ENCODE peak calls at places on chromosomes 6 and 20, in four cellular contexts. X, R, W and E are unnamed samples.

GRCh38 chr6:132495604-132496079 is 17.3 kb downstream of the STX7 start:
- DNase-seq in X (no peak), R (no peak), W (no peak), E (no peak)

GRCh38 chr20:36861625-36861874 is 14.4 kb upstream of the TLDC2 start:
- DNase-seq in X (no peak), R (peak), W (no peak), E (no peak)

GRCh38 chr20:11436113-11436890 is 481.4 kb upstream of the BTBD3 start:
- DNase-seq in X (no peak), R (no peak), W (no peak), E (no peak)

GRCh38 chr6:55827818-55828522 is 47.4 kb downstream of the BMP5 start:
- DNase-seq in X (no peak), R (no peak), W (no peak), E (no peak)

GRCh38 chr6:129844118-129844891 is 16.8 kb downstream of the TMEM244 start:
- DNase-seq in X (no peak), R (no peak), W (no peak), E (no peak)

GRCh38 chr6:83597511-83597910 is 85.2 kb downstream of the PRSS35 start:
- DNase-seq in X (no peak), R (no peak), W (no peak), E (no peak)

GRCh38 chr6:129183681-129184216 is 300.8 kb downstream of the LAMA2 start:
- DNase-seq in X (no peak), R (no peak), W (no peak), E (no peak)

GRCh38 chr6:12182676-12183075 is 107.5 kb upstream of the EDN1 start:
- DNase-seq in X (no peak), R (no peak), W (no peak), E (no peak)

GRCh38 chr6:145204258-145204766 is 531.0 kb downstream of the EPM2A start:
- DNase-seq in X (no peak), R (no peak), W (no peak), E (no peak)

GRCh38 chr6:55668625-55669024 is 89.6 kb upstream of the HMGCLL1 start:
- DNase-seq in X (no peak), R (no peak), W (no peak), E (no peak)

GRCh38 chr6:4084444-4085328 is 5.7 kb upstream of the FAM217A start:
- DNase-seq in X (no peak), R (no peak), W (no peak), E (no peak)

GRCh38 chr6:112560651-112561050 is 213.5 kb downstream of the RFPL4B start:
- DNase-seq in X (no peak), R (no peak), W (no peak), E (no peak)

GRCh38 chr20:19288636-19289035 is 76.2 kb downstream of the SLC24A3 start:
- DNase-seq in X (no peak), R (no peak), W (no peak), E (no peak)

GRCh38 chr20:41617059-41617921 is 887 bp downstream of the CHD6 start:
- DNase-seq in X (peak), R (peak), W (peak), E (no peak)

GRCh38 chr20:63562461-63563185 is 8.7 kb downstream of the FNDC11 start:
- DNase-seq in X (no peak), R (no peak), W (no peak), E (no peak)

GRCh38 chr6:124699038-124699437 is 263.2 kb upstream of the RNF217 start:
- DNase-seq in X (no peak), R (no peak), W (no peak), E (no peak)

GRCh38 chr20:57693002-57693582 is 16.7 kb downstream of the PMEPA1 start:
- DNase-seq in X (no peak), R (no peak), W (no peak), E (no peak)

GRCh38 chr20:46688151-46689081 is 828 bp downstream of the TP53RK start:
- DNase-seq in X (no peak), R (peak), W (no peak), E (no peak)

GRCh38 chr20:46694484-46694883 is 5.2 kb upstream of the TP53RK start:
- DNase-seq in X (no peak), R (peak), W (no peak), E (no peak)

GRCh38 chr20:46690219-46691111 is 1.2 kb upstream of the TP53RK start:
- DNase-seq in X (no peak), R (peak), W (no peak), E (no peak)

GRCh38 chr20:46689082-46689753 is at the start of gene TP53RK:
- DNase-seq in X (peak), R (peak), W (peak), E (peak)

GRCh38 chr20:46689754-46690085 is 476 bp upstream of the TP53RK start:
- DNase-seq in X (no peak), R (no peak), W (peak), E (no peak)
- TF ChIP-seq POLR2A in X (no peak), R (no peak), W (peak), E (no peak)

GRCh38 chr20:5746064-5746463 is 4.1 kb upstream of the SHLD1 start:
- DNase-seq in X (no peak), R (no peak), W (no peak), E (no peak)

GRCh38 chr20:5751856-5752255 is 1.7 kb downstream of the SHLD1 start:
- DNase-seq in X (no peak), R (no peak), W (no peak), E (no peak)

GRCh38 chr20:5745416-5745968 is 4.7 kb upstream of the SHLD1 start:
- DNase-seq in X (no peak), R (no peak), W (no peak), E (no peak)

GRCh38 chr20:5748246-5748645 is 2.0 kb upstream of the SHLD1 start:
- DNase-seq in X (no peak), R (no peak), W (no peak), E (no peak)

DNA sequence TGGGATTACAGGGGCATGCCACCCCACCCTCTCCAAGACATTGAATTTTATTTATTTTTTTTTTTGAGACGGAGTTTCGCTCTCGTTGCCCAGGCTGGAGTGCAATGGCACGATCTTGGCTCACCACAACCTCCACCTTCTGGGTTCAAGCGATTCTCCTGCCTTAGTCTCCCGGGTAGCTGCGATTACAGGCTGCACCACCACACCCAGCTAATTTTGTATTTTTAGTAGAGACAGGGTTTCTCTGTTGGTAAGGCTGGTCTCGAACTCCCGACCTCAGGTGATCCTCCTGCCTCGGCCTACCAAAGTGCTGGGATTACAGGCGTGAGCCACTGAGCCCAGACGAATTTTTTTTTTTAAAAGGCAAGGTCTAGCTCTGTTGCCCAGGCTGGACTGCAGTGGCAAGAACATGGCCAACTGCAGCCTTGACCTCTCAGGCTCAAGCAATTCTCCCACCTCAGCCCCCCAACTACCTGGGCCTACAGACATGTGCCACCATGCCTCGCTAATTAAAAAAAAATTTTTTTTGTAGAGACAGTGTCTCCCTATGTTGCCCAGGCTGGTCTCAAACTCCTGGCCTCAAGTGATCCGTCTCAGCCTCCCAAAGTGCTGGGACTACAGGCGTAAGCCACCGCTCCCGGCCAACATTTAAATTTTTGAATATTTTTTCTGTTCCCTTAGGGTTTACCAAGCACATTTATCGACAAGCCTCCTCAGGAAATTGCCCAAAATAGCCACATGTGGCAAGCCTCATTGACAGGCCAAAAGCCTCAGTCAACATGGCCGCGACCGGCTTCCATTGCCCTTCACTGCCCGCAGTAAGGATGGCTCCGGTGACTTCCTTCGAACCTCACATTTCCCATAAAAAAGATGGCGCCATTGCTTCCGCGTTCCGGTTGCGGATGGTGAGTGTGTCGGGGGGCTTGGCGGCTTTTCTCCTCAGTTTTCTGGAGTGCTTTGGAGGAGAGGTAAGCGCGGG is at the start of gene SHLD1:
- DNase-seq in X (peak), R (peak), W (peak), E (peak)
- TF ChIP-seq POLR2A in X (no peak), R (no peak), W (peak), E (no peak)

GRCh38 chr6:5120011-5120410 is 34.9 kb downstream of the PPP1R3G start:
- DNase-seq in X (no peak), R (no peak), W (no peak), E (no peak)

GRCh38 chr6:5121479-5121878 is 36.3 kb downstream of the PPP1R3G start:
- DNase-seq in X (no peak), R (no peak), W (no peak), E (peak)

GRCh38 chr6:5121956-5122355 is 36.8 kb downstream of the PPP1R3G start:
- DNase-seq in X (no peak), R (no peak), W (no peak), E (peak)

GRCh38 chr6:5116243-5116991 is 31.3 kb downstream of the PPP1R3G start:
- DNase-seq in X (no peak), R (no peak), W (no peak), E (peak)

GRCh38 chr6:5119090-5119951 is 34.2 kb downstream of the PPP1R3G start:
- DNase-seq in X (no peak), R (no peak), W (no peak), E (no peak)
- TF ChIP-seq POLR2A in X (no peak), R (no peak), W (no peak), E (no peak)

GRCh38 chr6:110414669-110415296 is 592 bp downstream of the DDO start:
- DNase-seq in X (no peak), R (no peak), W (no peak), E (no peak)

GRCh38 chr6:110422444-110422822 is 7.1 kb upstream of the DDO start:
- DNase-seq in X (no peak), R (no peak), W (no peak), E (no peak)

GRCh38 chr6:110421749-110422443 is 6.5 kb upstream of the DDO start:
- DNase-seq in X (no peak), R (no peak), W (no peak), E (no peak)

GRCh38 chr6:110415297-110415916 is at the start of gene DDO:
- DNase-seq in X (peak), R (peak), W (no peak), E (peak)

DNA sequence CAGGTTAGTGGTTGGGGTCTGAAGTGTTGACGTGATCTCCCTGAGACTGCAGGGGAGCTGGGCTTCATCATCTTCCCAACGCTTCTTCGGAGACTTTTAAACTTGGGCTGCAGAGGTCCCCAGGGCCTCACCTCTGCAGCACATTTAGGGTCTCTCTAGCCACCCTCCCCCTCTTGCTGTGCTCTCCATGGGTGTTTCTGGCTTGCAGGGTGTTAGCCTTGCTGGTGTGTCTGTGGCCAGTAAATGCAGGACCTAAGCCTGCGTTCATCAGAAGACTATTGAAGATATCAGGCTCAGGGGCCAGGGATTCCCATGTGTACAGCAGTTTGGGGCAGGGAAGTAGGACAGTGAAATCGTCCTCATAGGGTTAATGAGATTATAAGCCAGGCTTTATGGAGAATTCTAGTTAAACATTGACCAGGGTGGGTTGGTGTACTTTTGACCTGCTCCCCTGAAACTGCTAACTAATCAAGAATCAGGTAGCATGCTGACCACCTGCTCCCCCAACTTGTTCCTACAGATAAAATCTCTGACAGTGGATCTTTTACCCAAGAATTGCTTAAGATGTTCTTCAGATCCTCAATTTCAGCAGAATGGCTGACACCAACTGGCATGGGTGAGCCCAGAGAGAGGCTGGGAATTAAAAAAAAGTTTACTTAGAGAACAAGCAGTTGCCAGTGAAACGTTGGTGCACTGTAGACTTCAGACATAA is 3.8 kb upstream of the DDO start:
- DNase-seq in X (no peak), R (no peak), W (no peak), E (no peak)
- TF ChIP-seq POLR2A in X (no peak), R (no peak), W (no peak), E (no peak)

GRCh38 chr6:135499441-135500340 is 2.2 kb upstream of the AHI1 start:
- DNase-seq in X (no peak), R (no peak), W (no peak), E (no peak)

GRCh38 chr6:135497412-135498177 is at the start of gene AHI1:
- DNase-seq in X (peak), R (peak), W (peak), E (peak)

GRCh38 chr6:135493218-135493961 is 4.2 kb downstream of the AHI1 start:
- DNase-seq in X (no peak), R (no peak), W (no peak), E (no peak)

GRCh38 chr6:135496805-135497411 is 632 bp downstream of the AHI1 start:
- DNase-seq in X (no peak), R (no peak), W (no peak), E (no peak)

GRCh38 chr6:135498178-135498841 is 770 bp upstream of the AHI1 start:
- DNase-seq in X (no peak), R (peak), W (peak), E (peak)
- TF ChIP-seq POLR2A in X (no peak), R (no peak), W (peak), E (no peak)

GRCh38 chr20:32190608-32191415 is 16.7 kb downstream of the PLAGL2 start:
- DNase-seq in X (no peak), R (no peak), W (no peak), E (no peak)
- TF ChIP-seq POLR2A in X (no peak), R (no peak), W (no peak), E (no peak)

DNA sequence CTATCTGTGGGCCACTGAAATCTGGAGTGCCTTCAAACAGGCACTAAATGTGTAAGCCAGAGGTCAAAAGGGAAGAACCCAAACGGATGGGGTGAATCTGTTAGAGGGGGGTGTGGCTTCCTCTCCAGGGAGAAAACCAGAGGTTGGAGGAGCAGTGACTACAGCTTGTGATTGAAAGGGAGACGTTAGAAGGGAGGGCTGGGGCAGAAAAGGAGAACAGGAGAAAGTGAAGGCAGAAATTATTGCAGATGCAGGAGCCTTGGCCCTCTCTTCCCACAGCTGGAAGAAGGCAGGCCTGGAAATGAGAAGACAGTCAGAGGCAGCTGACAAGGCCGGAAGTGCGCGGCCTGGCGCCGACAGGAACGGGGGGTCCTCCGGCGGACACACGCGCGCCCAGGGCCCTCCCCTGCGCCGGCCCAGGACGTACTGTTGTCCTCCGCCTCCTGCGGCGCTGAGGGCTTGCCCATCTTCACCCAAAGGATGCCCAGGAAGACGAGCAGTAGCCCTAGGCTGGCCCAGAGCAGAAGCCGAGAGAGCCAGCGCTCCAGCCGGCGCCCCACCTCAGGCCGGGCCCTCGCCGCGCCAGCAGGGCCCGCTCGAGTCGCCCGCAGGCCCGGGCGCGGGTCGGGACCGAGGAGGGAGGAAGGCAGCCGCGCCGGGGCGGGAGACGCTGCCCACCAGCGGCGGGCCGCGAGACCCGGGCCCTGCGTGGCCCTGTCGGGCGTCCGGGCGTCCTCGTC is 806 bp downstream of the LEMD2 start:
- DNase-seq in X (peak), R (peak), W (peak), E (peak)
- TF ChIP-seq POLR2A in X (peak), R (no peak), W (peak), E (no peak)

GRCh38 chr20:47335251-47336012 is 21.1 kb downstream of the ZMYND8 start:
- DNase-seq in X (no peak), R (no peak), W (no peak), E (no peak)

GRCh38 chr20:47336013-47336754 is 20.3 kb downstream of the ZMYND8 start:
- DNase-seq in X (no peak), R (peak), W (no peak), E (no peak)

GRCh38 chr20:47332381-47333206 is 23.9 kb downstream of the ZMYND8 start:
- DNase-seq in X (no peak), R (no peak), W (no peak), E (no peak)

GRCh38 chr20:47330933-47331708 is 25.4 kb downstream of the ZMYND8 start:
- DNase-seq in X (no peak), R (no peak), W (peak), E (no peak)

GRCh38 chr20:47334022-47334551 is 22.4 kb downstream of the ZMYND8 start:
- DNase-seq in X (no peak), R (no peak), W (peak), E (peak)
- TF ChIP-seq POLR2A in X (peak), R (no peak), W (no peak), E (no peak)